ENCODE peak calls at places on chromosome 1, in five cellular contexts. J is amniotic stem cell, P is NCI-H1694, R is brain microvascular endothelial cell, D is pancreas. Q is an unnamed sample.

GRCh38 chr1:4778056-4778455 is 123.6 kb downstream of the AJAP1 start:
- DNase-seq in P (no peak), J (no peak), D (no peak), R (no peak), Q (no peak)

GRCh38 chr1:182601416-182601786 is 2.8 kb downstream of the RGS16 start:
- DNase-seq in D (peak; percentile 77), P (peak; percentile 78), R (peak; percentile 48), J (peak; percentile 74), Q (peak; percentile 83)

GRCh38 chr1:176466514-176466913 is 3.5 kb downstream of the PAPPA2 start:
- DNase-seq in J (no peak), D (no peak), P (peak; percentile 25), R (no peak), Q (peak; percentile 6)

GRCh38 chr1:159594581-159594980 is 7.0 kb downstream of the APCS start:
- DNase-seq in P (no peak), R (peak; percentile 5), D (no peak), J (no peak), Q (no peak)

GRCh38 chr1:117732065-117732789 is 126.4 kb downstream of the TENT5C start:
- DNase-seq in J (no peak), R (no peak), P (no peak), D (no peak), Q (no peak)

GRCh38 chr1:18480315-18481189 is at the start of gene KLHDC7A:
- DNase-seq in P (no peak), R (no peak), J (no peak), D (peak; percentile 84), Q (peak; percentile 88)

GRCh38 chr1:19762175-19762779 is 37.4 kb downstream of the TMCO4 start:
- DNase-seq in J (no peak), P (peak; percentile 12), D (no peak), R (peak; percentile 31), Q (peak; percentile 25)

GRCh38 chr1:44289530-44289929 is 65.5 kb downstream of the ERI3 start:
- DNase-seq in R (no peak), P (no peak), D (no peak), J (no peak), Q (no peak)

GRCh38 chr1:200620273-200621131 is at the start of gene KIF14:
- DNase-seq in D (peak; percentile 92), R (peak; percentile 89), J (peak; percentile 84), P (peak; percentile 93), Q (peak; percentile 90)

GRCh38 chr1:31984419-31985347 is 29.0 kb upstream of the KHDRBS1 start:
- DNase-seq in P (no peak), R (peak; percentile 47), J (no peak), D (no peak), Q (no peak)

GRCh38 chr1:66399888-66400529 is 133.9 kb upstream of the SGIP1 start:
- DNase-seq in P (no peak), D (no peak), J (no peak), R (no peak), Q (no peak)

GRCh38 chr1:92929461-92929860 is 31.8 kb downstream of the DIPK1A start:
- DNase-seq in R (no peak), D (no peak), J (no peak), P (no peak), Q (no peak)